ENCODE peak calls at places on chromosomes 2 and 18, in seven cellular contexts. H is fibroblast of lung, L is GM23248, E is H9, F is OCI-LY7, S is H1, G is GM23338. X is an unnamed sample.

GRCh38 chr18:2104620-2105462 is 466.5 kb downstream of the METTL4 start:
- DNase-seq in S (no peak), L (peak; percentile 59), H (peak; percentile 20), G (peak; percentile 73), E (peak; percentile 75), F (peak; percentile 69), X (peak; percentile 29)

GRCh38 chr2:227504700-227505099 is 32.7 kb downstream of the AGFG1 start:
- DNase-seq in F (no peak), E (no peak), G (no peak), L (no peak), S (no peak), H (no peak), X (no peak)

GRCh38 chr2:239536186-239536585 is 135.4 kb upstream of the HDAC4 start:
- DNase-seq in S (no peak), G (no peak), L (no peak), E (no peak), H (no peak), F (no peak), X (no peak)

GRCh38 chr2:207137922-207138321 is 27.8 kb downstream of the KLF7 start:
- DNase-seq in H (no peak), S (no peak), E (no peak), F (no peak), G (no peak), L (no peak), X (no peak)

GRCh38 chr2:198106621-198107020 is 302.2 kb downstream of the PLCL1 start:
- DNase-seq in S (no peak), G (no peak), H (no peak), L (no peak), F (no peak), E (no peak), X (no peak)

GRCh38 chr2:180823546-180824141 is 156.8 kb upstream of the UBE2E3 start:
- DNase-seq in H (peak; percentile 76), S (no peak), L (peak; percentile 72), G (no peak), E (no peak), F (no peak), X (peak; percentile 60)

GRCh38 chr2:98524168-98524567 is 79.5 kb downstream of the INPP4A start:
- DNase-seq in H (peak; percentile 82), F (no peak), L (no peak), G (no peak), S (no peak), E (no peak), X (peak; percentile 56)

GRCh38 chr2:223054193-223054781 is 2.3 kb downstream of the KCNE4 start:
- DNase-seq in S (no peak), G (no peak), L (peak; percentile 82), H (peak; percentile 95), E (no peak), F (no peak), X (no peak)

GRCh38 chr2:113760400-113760799 is 4.0 kb upstream of the SLC35F5 start:
- DNase-seq in H (peak; percentile 65), G (no peak), L (peak; percentile 55), S (no peak), F (no peak), E (no peak), X (no peak)

GRCh38 chr2:96146881-96147592 is 1.8 kb upstream of the DUSP2 start:
- DNase-seq in E (peak; percentile 28), G (no peak), L (peak; percentile 45), F (no peak), H (peak; percentile 77), S (no peak), X (peak; percentile 25)

GRCh38 chr2:25720575-25720974 is 47.2 kb upstream of the DTNB start:
- DNase-seq in E (no peak), F (no peak), S (no peak), H (no peak), L (no peak), G (no peak), X (no peak)

GRCh38 chr2:227942021-227942420 is 70.6 kb downstream of the DAW1 start:
- DNase-seq in S (no peak), H (no peak), G (no peak), E (no peak), F (no peak), L (peak; percentile 18), X (peak; percentile 5)

GRCh38 chr2:66170681-66171234 is 264.2 kb upstream of the MEIS1 start:
- DNase-seq in F (no peak), S (no peak), L (no peak), H (no peak), E (no peak), G (no peak), X (peak; percentile 33)

GRCh38 chr2:73175663-73176204 is 26.6 kb upstream of the NOTO start:
- DNase-seq in F (no peak), G (peak; percentile 82), H (peak; percentile 72), E (peak; percentile 65), S (no peak), L (peak; percentile 87), X (peak; percentile 9)

GRCh38 chr2:85769236-85769986 is 15.6 kb downstream of the ATOH8 start:
- DNase-seq in L (peak; percentile 54), S (no peak), F (peak; percentile 19), G (peak; percentile 71), E (no peak), H (no peak), X (no peak)
- H3K79me2 ChIP-seq in L (peaks cover 74% of the 10 kb centered on the region), S (no peaks in the 10 kb centered on the region), F (no peaks in the 10 kb centered on the region), G (no peaks in the 10 kb centered on the region), E (no peaks in the 10 kb centered on the region), H (peaks cover 5% of the 10 kb centered on the region), X (no peaks in the 10 kb centered on the region)

GRCh38 chr2:159052157-159052561 is 83.7 kb downstream of the TANC1 start:
- DNase-seq in S (no peak), E (no peak), H (no peak), L (no peak), F (no peak), G (no peak), X (no peak)
- H3K79me2 ChIP-seq in S (no peaks in the 10 kb centered on the region), E (no peaks in the 10 kb centered on the region), H (peaks cover 11% of the 10 kb centered on the region), L (peaks cover 62% of the 10 kb centered on the region), F (no peaks in the 10 kb centered on the region), G (no peaks in the 10 kb centered on the region), X (peaks cover 98% of the 10 kb centered on the region)

GRCh38 chr2:189515264-189515663 is 65.3 kb downstream of the SLC40A1 start:
- DNase-seq in S (no peak), L (peak; percentile 17), H (no peak), E (no peak), F (no peak), G (no peak), X (no peak)

GRCh38 chr2:189517847-189518535 is 62.6 kb downstream of the SLC40A1 start:
- DNase-seq in G (no peak), H (peak; percentile 70), E (no peak), F (no peak), L (no peak), S (no peak), X (peak; percentile 28)

GRCh38 chr2:189514107-189514506 is 66.5 kb downstream of the SLC40A1 start:
- DNase-seq in L (no peak), F (no peak), G (no peak), S (no peak), E (no peak), H (no peak), X (no peak)

GRCh38 chr2:189519631-189520387 is 60.8 kb downstream of the SLC40A1 start:
- DNase-seq in F (no peak), G (peak; percentile 18), H (no peak), E (no peak), S (no peak), L (no peak), X (no peak)

DNA sequence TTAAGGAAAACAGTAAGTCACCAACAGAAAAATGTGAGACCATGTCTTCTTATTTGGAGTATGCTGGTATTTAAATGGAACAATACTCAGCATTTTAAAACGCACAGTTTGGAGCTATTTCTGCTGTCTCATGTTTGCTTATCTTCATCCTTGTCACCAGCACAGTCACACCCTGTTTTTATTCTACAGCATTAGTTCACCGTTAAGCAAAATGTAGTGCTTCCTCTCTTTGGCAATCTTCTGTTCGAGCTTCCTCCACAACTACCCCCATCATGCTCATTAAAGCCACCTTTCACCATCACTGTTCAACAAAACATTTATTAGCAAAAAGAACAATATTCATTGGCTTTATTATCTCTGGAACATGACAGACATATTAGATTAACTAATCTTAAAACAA is 64.0 kb downstream of the SLC40A1 start:
- DNase-seq in G (no peak), L (no peak), S (no peak), H (no peak), E (no peak), F (no peak), X (no peak)
- H3K79me2 ChIP-seq in G (no peaks in the 10 kb centered on the region), L (no peaks in the 10 kb centered on the region), S (no peaks in the 10 kb centered on the region), H (no peaks in the 10 kb centered on the region), E (no peaks in the 10 kb centered on the region), F (no peaks in the 10 kb centered on the region), X (no peaks in the 10 kb centered on the region)

GRCh38 chr2:121570665-121571055 is 40.0 kb downstream of the RNU4ATAC start:
- DNase-seq in G (no peak), S (no peak), F (no peak), E (no peak), L (no peak), H (peak; percentile 44), X (no peak)
- H3K79me2 ChIP-seq in G (peaks cover 69% of the 10 kb centered on the region), S (peaks cover 38% of the 10 kb centered on the region), F (no peaks in the 10 kb centered on the region), E (peaks cover 1% of the 10 kb centered on the region), L (peaks cover 83% of the 10 kb centered on the region), H (peaks cover 5% of the 10 kb centered on the region), X (peaks cover 71% of the 10 kb centered on the region)

X was measured in mammary epithelial cell.